ENCODE peak calls at places on chromosomes 2 and 18, in five cellular contexts. A, P, T, K and E are unnamed samples.

GRCh38 chr2:11417946-11418585 is 47.9 kb downstream of the E2F6 start:
- DNase-seq in T (no peak), K (peak), P (no peak), A (peak), E (no peak)

GRCh38 chr2:102391530-102391929 is 31.4 kb upstream of the IL18RAP start:
- DNase-seq in P (no peak), A (no peak), T (no peak), K (no peak), E (no peak)

GRCh38 chr18:47953471-47953931 is 23.0 kb upstream of the SMAD2 start:
- DNase-seq in T (peak), K (peak), P (peak), A (no peak), E (no peak)

GRCh38 chr2:176004925-176005324 is 2.9 kb upstream of the LNPK start:
- DNase-seq in K (no peak), T (no peak), A (no peak), P (no peak), E (no peak)

GRCh38 chr18:39348757-39349156 is 1783.2 kb upstream of the CELF4 start:
- DNase-seq in A (no peak), K (no peak), T (no peak), P (no peak), E (no peak)

GRCh38 chr2:173254659-173255058 is 100.0 kb upstream of the CDCA7 start:
- DNase-seq in K (no peak), P (no peak), A (peak), T (no peak), E (no peak)

GRCh38 chr2:138496096-138496651 is 5.4 kb upstream of the SPOPL start:
- DNase-seq in A (no peak), P (no peak), K (no peak), T (no peak), E (no peak)

GRCh38 chr2:60565472-60565871 is 12.0 kb upstream of the BCL11A start:
- DNase-seq in K (no peak), A (peak), P (no peak), T (no peak), E (no peak)

GRCh38 chr2:131105950-131106801 is 1.0 kb downstream of the PLEKHB2 start:
- DNase-seq in A (peak), K (peak), T (peak), P (peak), E (no peak)

GRCh38 chr18:70998490-70998889 is 709.6 kb downstream of the SOCS6 start:
- DNase-seq in K (peak), P (no peak), T (no peak), A (peak), E (no peak)

GRCh38 chr2:175687465-175687864 is 314.6 kb downstream of the LNPK start:
- DNase-seq in P (no peak), K (no peak), T (no peak), A (no peak), E (no peak)

GRCh38 chr2:216315817-216316603 is 56.3 kb downstream of the MARCHF4 start:
- DNase-seq in P (no peak), A (peak), T (no peak), K (peak), E (peak)

GRCh38 chr2:124542932-124543640 is 518.0 kb downstream of the CNTNAP5 start:
- DNase-seq in P (no peak), T (no peak), A (no peak), K (no peak), E (no peak)

GRCh38 chr2:85711578-85712060 is 17.5 kb downstream of the GNLY start:
- DNase-seq in K (no peak), A (no peak), P (no peak), T (peak), E (no peak)

GRCh38 chr2:144595279-144595678 is 75.4 kb upstream of the ZEB2 start:
- DNase-seq in P (no peak), T (no peak), K (no peak), A (no peak), E (no peak)

GRCh38 chr2:104871566-104872033 is 17.7 kb downstream of the POU3F3 start:
- DNase-seq in A (no peak), K (no peak), P (no peak), T (no peak), E (no peak)

GRCh38 chr2:240898108-240898730 is 2.3 kb upstream of the MAB21L4 start:
- DNase-seq in K (no peak), P (no peak), A (no peak), T (no peak), E (no peak)

GRCh38 chr18:4851301-4851700 is 345.8 kb downstream of the AKAIN1 start:
- DNase-seq in A (no peak), K (no peak), T (no peak), P (no peak), E (no peak)

GRCh38 chr2:99598435-99598834 is 108.6 kb upstream of the REV1 start:
- DNase-seq in K (no peak), A (no peak), T (no peak), P (no peak), E (no peak)

GRCh38 chr2:8452979-8453903 is 228.6 kb upstream of the ID2 start:
- DNase-seq in A (no peak), K (peak), P (no peak), T (peak), E (no peak)

GRCh38 chr18:22912835-22913234 is 20.3 kb upstream of the RBBP8 start:
- DNase-seq in T (no peak), A (no peak), P (no peak), K (no peak), E (no peak)

GRCh38 chr18:23585007-23585871 is 1.1 kb downstream of the NPC1 start:
- DNase-seq in K (peak), A (peak), T (no peak), P (no peak), E (no peak)

GRCh38 chr2:98692090-98692991 is 38.6 kb downstream of the MGAT4A start:
- DNase-seq in K (no peak), A (no peak), T (no peak), P (no peak), E (no peak)

GRCh38 chr2:10918661-10919414 is 7.1 kb downstream of the KCNF1 start:
- DNase-seq in P (no peak), A (no peak), T (no peak), K (peak), E (no peak)

GRCh38 chr2:14536976-14537375 is 95.5 kb upstream of the LRATD1 start:
- DNase-seq in A (no peak), P (no peak), K (no peak), T (no peak), E (no peak)

GRCh38 chr2:42117923-42118758 is 51.0 kb upstream of the EML4 start:
- DNase-seq in K (peak), T (no peak), A (peak), P (no peak), E (peak)

GRCh38 chr18:49690307-49690706 is 123.0 kb downstream of the ACAA2 start:
- DNase-seq in K (peak), T (no peak), P (no peak), A (peak), E (peak)

GRCh38 chr2:102109016-102109415 is 33.5 kb upstream of the IL1R1 start:
- DNase-seq in T (no peak), P (no peak), A (no peak), K (peak), E (no peak)

GRCh38 chr2:5975406-5975805 is 283.2 kb downstream of the SOX11 start:
- DNase-seq in P (no peak), K (no peak), A (no peak), T (no peak), E (no peak)

GRCh38 chr2:73828389-73828817 is 358 bp upstream of the STAMBP start:
- DNase-seq in A (no peak), K (no peak), P (no peak), T (no peak), E (no peak)
- H3K4me3 ChIP-seq in A (peak), K (peak), P (peak), T (peak), E (peak)

GRCh38 chr2:4354164-4354563 is 650.8 kb downstream of the DCDC2C start:
- DNase-seq in P (no peak), T (no peak), A (no peak), K (no peak), E (no peak)

GRCh38 chr2:4353668-4354067 is 650.3 kb downstream of the DCDC2C start:
- DNase-seq in A (no peak), T (no peak), P (no peak), K (no peak), E (no peak)

GRCh38 chr2:4358855-4359254 is 655.5 kb downstream of the DCDC2C start:
- DNase-seq in P (no peak), T (no peak), A (no peak), K (no peak), E (no peak)

GRCh38 chr2:4354678-4355077 is 651.3 kb downstream of the DCDC2C start:
- DNase-seq in K (no peak), A (peak), P (no peak), T (no peak), E (no peak)
- TF ChIP-seq CTCF in K (no peak), A (no peak), P (peak), T (no peak), E (no peak)

GRCh38 chr2:160838691-160839090 is 321.5 kb upstream of the TANK start:
- DNase-seq in T (no peak), K (no peak), P (no peak), A (no peak), E (no peak)

GRCh38 chr2:160837416-160837815 is 322.8 kb upstream of the TANK start:
- DNase-seq in K (no peak), A (no peak), P (no peak), T (no peak), E (no peak)

GRCh38 chr2:160838100-160838499 is 322.1 kb upstream of the TANK start:
- DNase-seq in K (no peak), T (no peak), A (no peak), P (no peak), E (no peak)

GRCh38 chr2:160836755-160837154 is 323.5 kb upstream of the TANK start:
- DNase-seq in T (no peak), K (peak), A (peak), P (no peak), E (peak)

GRCh38 chr2:160842286-160842685 is 317.9 kb upstream of the TANK start:
- DNase-seq in A (no peak), K (no peak), T (no peak), P (no peak), E (no peak)
- H3K4me3 ChIP-seq in A (no peak), K (no peak), T (no peak), P (no peak), E (no peak)

DNA sequence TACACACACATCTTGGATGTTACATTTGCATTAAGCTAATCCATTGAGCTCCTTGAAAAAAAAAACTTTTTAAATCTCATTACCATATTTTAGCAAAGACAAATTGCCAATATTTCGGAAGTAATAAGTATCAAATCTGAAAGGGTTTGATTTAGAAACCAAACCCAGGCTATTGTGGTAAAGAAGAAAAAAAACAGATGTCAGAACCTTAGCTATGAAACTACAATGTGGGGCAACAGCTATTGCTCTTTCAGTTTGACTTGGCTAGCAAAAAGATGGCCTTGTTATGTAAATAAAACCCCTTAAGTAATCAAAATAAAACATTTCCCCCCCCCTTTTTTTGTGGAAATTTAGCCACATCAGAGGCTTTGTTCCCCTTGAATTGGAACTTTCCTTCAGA is 41.2 kb upstream of the REG3A start:
- DNase-seq in T (no peak), P (no peak), A (no peak), K (no peak), E (no peak)
- TF ChIP-seq CTCF in T (no peak), P (no peak), A (no peak), K (no peak), E (no peak)

GRCh38 chr2:1728821-1729220 is 15.5 kb downstream of the PXDN start:
- DNase-seq in K (no peak), A (no peak), P (peak), T (peak), E (no peak)
- H3K4me3 ChIP-seq in K (no peak), A (no peak), P (no peak), T (no peak), E (no peak)

GRCh38 chr18:77068321-77068841 is 64.2 kb downstream of the MBP start:
- DNase-seq in A (no peak), T (no peak), K (peak), P (no peak), E (no peak)

GRCh38 chr18:77066101-77066500 is 66.5 kb downstream of the MBP start:
- DNase-seq in K (no peak), A (no peak), P (no peak), T (no peak), E (no peak)

GRCh38 chr18:77066689-77067088 is 65.9 kb downstream of the MBP start:
- DNase-seq in K (no peak), A (no peak), T (no peak), P (no peak), E (no peak)

GRCh38 chr18:77068890-77069312 is 63.7 kb downstream of the MBP start:
- DNase-seq in K (no peak), A (no peak), P (no peak), T (no peak), E (no peak)

DNA sequence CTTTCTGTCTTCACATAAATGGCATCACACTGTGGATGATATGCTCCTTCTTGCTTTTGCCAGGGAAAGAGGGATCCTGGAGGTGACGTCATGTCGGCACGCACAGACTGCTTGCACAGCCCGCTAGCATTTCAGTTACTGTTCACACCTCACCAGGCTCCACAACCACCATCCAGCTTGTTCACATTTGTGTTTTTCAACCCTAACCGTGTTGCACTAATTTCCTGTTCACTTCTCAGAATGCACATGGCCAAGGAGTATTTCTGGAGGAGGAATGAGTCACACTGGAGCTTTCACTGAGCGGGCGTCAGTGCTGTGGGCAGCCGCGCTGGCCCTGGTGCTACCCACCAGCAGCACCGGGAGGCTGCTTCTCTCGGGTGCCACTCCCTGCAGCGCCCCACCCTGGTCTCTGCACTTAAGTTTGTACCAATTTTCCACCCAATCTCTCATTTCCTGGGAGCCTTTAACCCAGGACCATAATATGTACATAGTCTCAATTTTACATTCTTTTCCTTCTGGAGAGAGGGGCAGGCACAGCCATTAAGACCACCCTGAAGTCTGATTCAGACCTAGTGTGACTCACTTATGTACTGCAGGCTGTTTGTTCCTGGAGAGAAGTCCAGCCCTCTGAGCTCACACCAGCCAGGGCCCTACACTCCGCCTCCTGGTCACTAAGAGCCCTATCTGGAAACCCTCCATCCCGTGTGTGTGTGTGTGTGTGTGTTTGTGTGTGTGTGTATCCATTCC is 65.1 kb downstream of the MBP start:
- DNase-seq in K (peak), A (peak), T (peak), P (no peak), E (peak)
- TF ChIP-seq CTCF in K (no peak), A (no peak), T (peak), P (no peak), E (peak)

GRCh38 chr2:226837334-226837733 is 1.5 kb downstream of the RHBDD1 start:
- DNase-seq in P (no peak), K (no peak), T (no peak), A (no peak), E (no peak)

GRCh38 chr2:226838758-226839555 is 3.1 kb downstream of the RHBDD1 start:
- DNase-seq in A (no peak), P (no peak), T (no peak), K (no peak), E (no peak)

GRCh38 chr2:226836548-226836885 is 663 bp downstream of the RHBDD1 start:
- DNase-seq in P (no peak), K (no peak), T (no peak), A (no peak), E (no peak)

GRCh38 chr2:226837787-226838603 is 2.1 kb downstream of the RHBDD1 start:
- DNase-seq in A (no peak), T (no peak), P (no peak), K (no peak), E (no peak)

DNA sequence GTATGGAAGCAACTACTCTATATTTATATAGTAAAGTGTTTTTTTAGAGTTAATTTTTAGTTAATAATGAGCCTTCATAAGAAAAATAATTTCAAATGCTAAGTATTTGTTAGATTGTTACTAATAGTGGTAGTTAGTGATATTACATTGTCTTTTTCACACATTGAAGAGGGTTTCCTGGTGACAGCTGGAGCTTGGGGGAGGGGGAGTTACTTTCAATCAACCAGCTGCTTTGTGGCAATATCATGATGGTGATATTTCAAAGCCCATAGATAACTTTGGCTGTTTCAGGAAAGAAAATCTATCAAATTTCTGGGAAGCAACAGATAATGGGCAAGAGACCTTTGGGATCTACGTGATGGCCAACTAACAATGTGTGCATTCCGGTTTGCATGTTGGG is 4.1 kb downstream of the RHBDD1 start:
- DNase-seq in P (no peak), T (no peak), K (no peak), A (no peak), E (no peak)
- H3K4me3 ChIP-seq in P (no peak), T (no peak), K (no peak), A (no peak), E (no peak)

GRCh38 chr2:105919826-105920225 is 175.1 kb downstream of the NCK2 start:
- DNase-seq in K (peak), T (peak), A (peak), P (no peak), E (no peak)
- TF ChIP-seq CTCF in K (peak), T (peak), A (peak), P (no peak), E (peak)

GRCh38 chr18:75204978-75205759 is 3.8 kb downstream of the PTGR3 start:
- DNase-seq in P (no peak), A (no peak), T (no peak), K (no peak), E (no peak)

GRCh38 chr18:75202976-75203375 is 6.0 kb downstream of the PTGR3 start:
- DNase-seq in A (no peak), K (no peak), T (no peak), P (no peak), E (no peak)

GRCh38 chr18:75201936-75202335 is 7.0 kb downstream of the PTGR3 start:
- DNase-seq in T (no peak), K (no peak), P (no peak), A (no peak), E (no peak)

GRCh38 chr18:75204262-75204977 is 4.5 kb downstream of the PTGR3 start:
- DNase-seq in A (no peak), K (no peak), P (peak), T (no peak), E (no peak)

GRCh38 chr18:75203456-75204261 is 5.3 kb downstream of the PTGR3 start:
- DNase-seq in A (no peak), K (no peak), T (no peak), P (peak), E (no peak)
- H3K4me3 ChIP-seq in A (no peak), K (peak), T (peak), P (peak), E (peak)

GRCh38 chr2:71281950-71282349 is 49.6 kb upstream of the ZNF638 start:
- DNase-seq in T (no peak), P (no peak), K (peak), A (no peak), E (no peak)

GRCh38 chr2:71277536-71278103 is 50.7 kb upstream of the PAIP2B start:
- DNase-seq in T (peak), K (peak), A (peak), P (peak), E (no peak)

GRCh38 chr2:71277159-71277498 is 50.2 kb upstream of the PAIP2B start:
- DNase-seq in P (no peak), T (no peak), A (no peak), K (no peak), E (no peak)

GRCh38 chr2:71275939-71276310 is 49.0 kb upstream of the PAIP2B start:
- DNase-seq in A (no peak), P (no peak), T (no peak), K (no peak), E (no peak)

DNA sequence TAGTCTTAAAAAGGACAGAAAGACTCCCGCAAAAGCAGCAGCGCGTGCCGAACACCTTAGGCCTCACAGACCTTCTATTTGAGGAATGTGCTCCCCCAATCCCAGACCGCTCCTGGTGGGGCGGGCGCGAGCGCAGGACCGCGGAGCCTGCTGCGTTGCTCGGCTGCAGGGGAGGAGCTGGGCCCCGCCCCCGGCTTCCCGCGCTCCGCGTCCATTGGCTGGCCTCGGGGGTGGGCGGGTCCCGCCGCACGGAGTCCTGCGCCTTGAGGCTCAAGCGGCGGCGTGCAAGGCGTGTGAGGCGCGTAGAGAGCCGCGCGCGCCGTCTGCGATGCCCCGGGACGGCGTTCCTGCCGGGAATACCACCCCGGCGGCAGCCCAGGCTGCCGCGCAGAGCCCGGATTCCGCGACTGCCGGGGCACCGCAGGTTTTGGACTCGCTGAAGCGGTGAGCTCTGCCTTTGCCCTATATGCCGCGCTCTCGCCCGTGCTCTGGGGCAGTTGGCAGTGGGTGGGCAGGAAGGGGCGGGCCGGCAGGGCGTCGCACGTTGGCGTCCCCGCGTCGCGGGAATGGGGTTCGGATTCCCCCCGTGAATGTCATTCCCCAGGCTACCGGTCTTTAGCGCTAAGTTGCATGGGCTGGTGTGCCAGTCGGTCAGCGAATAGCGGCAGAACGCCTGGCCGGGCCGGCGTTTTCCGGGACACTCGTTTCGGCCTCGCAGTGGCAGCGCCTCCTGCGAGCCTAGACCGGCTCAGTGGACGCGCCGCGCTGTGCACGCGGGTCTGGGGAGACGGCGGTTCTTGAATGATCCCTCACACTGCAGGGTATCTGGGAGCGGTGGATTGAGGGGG is 49.6 kb upstream of the PAIP2B start:
- DNase-seq in T (peak), A (peak), P (peak), K (peak), E (peak)
- TF ChIP-seq CTCF in T (no peak), A (no peak), P (peak), K (no peak), E (peak)